ENCODE peak calls at places on chromosomes 2 and 18, in four cellular contexts. N is mesendoderm, A is body of pancreas, W is transverse colon. J is an unnamed sample.
A peak's percentile ranks its signal among the peaks of the same experiment; 100 is the strongest.

GRCh38 chr2:199861116-199861774 is 10.3 kb upstream of the FTCDNL1 start:
- DNase-seq in N (peak; percentile 25), A (no peak), W (no peak), J (peak; percentile 24)

GRCh38 chr18:78071146-78071710 is 821.6 kb downstream of the GALR1 start:
- DNase-seq in N (no peak), A (no peak), W (no peak), J (no peak)

GRCh38 chr2:96245609-96246390 is 20.0 kb downstream of the TMEM127 start:
- DNase-seq in N (no peak), A (peak; percentile 62), W (no peak), J (peak; percentile 32)

GRCh38 chr2:58107803-58108710 is 61.5 kb downstream of the VRK2 start:
- DNase-seq in N (no peak), A (peak; percentile 29), W (no peak), J (peak; percentile 98)

GRCh38 chr2:237067985-237068576 is 17.6 kb upstream of the COPS8 start:
- DNase-seq in N (no peak), A (no peak), W (no peak), J (no peak)

GRCh38 chr18:49495480-49495879 is 8.4 kb upstream of the C18orf32 start:
- DNase-seq in N (no peak), A (no peak), W (no peak), J (no peak)

GRCh38 chr2:217593732-217594131 is 409.1 kb downstream of the TNS1 start:
- DNase-seq in N (peak; percentile 15), A (no peak), W (no peak), J (no peak)

GRCh38 chr2:151730242-151730975 is 3.9 kb downstream of the NEB start:
- DNase-seq in N (peak; percentile 49), A (no peak), W (no peak), J (peak; percentile 58)

GRCh38 chr2:37020212-37020886 is 54.0 kb upstream of the STRN start:
- DNase-seq in N (peak; percentile 75), A (peak; percentile 78), W (peak; percentile 27), J (peak; percentile 77)
- H3K36me3 ChIP-seq in N (no peaks in the 10 kb centered on the region), A (no peaks in the 10 kb centered on the region), W (peaks cover 57% of the 10 kb centered on the region), J (peaks cover 76% of the 10 kb centered on the region)

GRCh38 chr2:88809216-88809615 is 117.7 kb downstream of the RPIA start:
- DNase-seq in N (no peak), A (no peak), W (no peak), J (no peak)

GRCh38 chr2:88810488-88810887 is 119.0 kb downstream of the RPIA start:
- DNase-seq in N (no peak), A (no peak), W (no peak), J (no peak)

GRCh38 chr2:88807237-88807962 is 115.9 kb downstream of the RPIA start:
- DNase-seq in N (no peak), A (peak; percentile 31), W (no peak), J (no peak)

GRCh38 chr2:88810017-88810416 is 118.5 kb downstream of the RPIA start:
- DNase-seq in N (no peak), A (no peak), W (no peak), J (no peak)

GRCh38 chr2:88808083-88808482 is 116.6 kb downstream of the RPIA start:
- DNase-seq in N (no peak), A (no peak), W (no peak), J (no peak)
- H3K36me3 ChIP-seq in N (no peaks in the 10 kb centered on the region), A (no peaks in the 10 kb centered on the region), W (no peaks in the 10 kb centered on the region), J (no peaks in the 10 kb centered on the region)

GRCh38 chr2:216172493-216172892 is 63.3 kb downstream of the XRCC5 start:
- DNase-seq in N (no peak), A (no peak), W (no peak), J (no peak)
- H3K36me3 ChIP-seq in N (peaks cover 6% of the 10 kb centered on the region), A (no peaks in the 10 kb centered on the region), W (peaks cover 16% of the 10 kb centered on the region), J (peaks cover 82% of the 10 kb centered on the region)

GRCh38 chr2:45773909-45774308 is 122.4 kb downstream of the PRKCE start:
- DNase-seq in N (no peak), A (no peak), W (no peak), J (no peak)
- H3K36me3 ChIP-seq in N (no peaks in the 10 kb centered on the region), A (no peaks in the 10 kb centered on the region), W (no peaks in the 10 kb centered on the region), J (peaks cover 5% of the 10 kb centered on the region)